ENCODE peak calls at places on chromosomes 7 and 10, in ten cellular contexts. Z is tibial artery, M is breast epithelium, L is K562, X is MM.1S, B is stomach, P is SK-N-SH, A is body of pancreas, Q is endodermal cell, O is IMR-90. K is an unnamed sample. For H3K4me1, the result is how much of the 10 kb centered on the place peaks cover.

GRCh38 chr10:120833222-120833928 is 17.8 kb upstream of the WDR11 start:
- DNase-seq in Z (no peak), M (no peak), L (no peak), X (no peak), B (no peak), P (no peak), A (no peak), Q (no peak), O (no peak), K (no peak)

GRCh38 chr7:100493476-100494264 is 9.9 kb downstream of the NYAP1 start:
- DNase-seq in Z (no peak), M (no peak), L (peak), X (peak), B (peak), P (peak), A (peak), Q (peak), O (no peak), K (no peak)

GRCh38 chr10:10892290-10892875 is 125.3 kb upstream of the CELF2 start:
- DNase-seq in Z (no peak), M (no peak), L (no peak), X (no peak), B (no peak), P (no peak), A (no peak), Q (no peak), O (no peak), K (no peak)

GRCh38 chr7:33965116-33965827 is 59.9 kb downstream of the BMPER start:
- DNase-seq in Z (no peak), M (no peak), L (no peak), X (no peak), B (no peak), P (no peak), A (no peak), Q (no peak), O (peak), K (no peak)

GRCh38 chr10:62071846-62072281 is 170.4 kb downstream of the ARID5B start:
- DNase-seq in Z (no peak), M (no peak), L (no peak), X (no peak), B (no peak), P (no peak), A (no peak), Q (no peak), O (peak), K (no peak)

GRCh38 chr7:16785316-16785715 is 19.5 kb downstream of the AGR2 start:
- DNase-seq in Z (no peak), M (no peak), L (no peak), X (no peak), B (no peak), P (no peak), A (no peak), Q (no peak), O (no peak), K (no peak)

GRCh38 chr10:24957624-24958435 is 5.4 kb upstream of the PRTFDC1 start:
- DNase-seq in Z (no peak), M (no peak), L (no peak), X (no peak), B (no peak), P (no peak), A (no peak), Q (no peak), O (peak), K (no peak)

GRCh38 chr7:142557971-142558582 is 191.2 kb upstream of the PRSS1 start:
- DNase-seq in Z (no peak), M (no peak), L (peak), X (peak), B (no peak), P (peak), A (peak), Q (peak), O (peak), K (peak)

GRCh38 chr7:122018032-122018431 is 126.0 kb downstream of the AASS start:
- DNase-seq in Z (no peak), M (no peak), L (no peak), X (peak), B (no peak), P (no peak), A (no peak), Q (no peak), O (no peak), K (no peak)

GRCh38 chr7:26454180-26454579 is 162.5 kb downstream of the SNX10 start:
- DNase-seq in Z (no peak), M (no peak), L (no peak), X (no peak), B (no peak), P (no peak), A (no peak), Q (no peak), O (no peak), K (no peak)

GRCh38 chr7:85275204-85275603 is 88.3 kb upstream of the SEMA3D start:
- DNase-seq in Z (no peak), M (no peak), L (no peak), X (no peak), B (no peak), P (no peak), A (no peak), Q (no peak), O (no peak), K (no peak)

GRCh38 chr10:10677479-10677878 is 340.2 kb upstream of the CELF2 start:
- DNase-seq in Z (peak), M (no peak), L (no peak), X (peak), B (peak), P (peak), A (peak), Q (peak), O (peak), K (peak)

GRCh38 chr7:102300643-102301211 is 14.1 kb downstream of the SH2B2 start:
- DNase-seq in Z (no peak), M (no peak), L (no peak), X (no peak), B (no peak), P (no peak), A (no peak), Q (peak), O (no peak), K (no peak)

GRCh38 chr7:26958834-26959233 is 94.4 kb upstream of the SKAP2 start:
- DNase-seq in Z (no peak), M (no peak), L (no peak), X (no peak), B (no peak), P (no peak), A (no peak), Q (no peak), O (peak), K (no peak)

GRCh38 chr10:91051834-91052233 is 130.9 kb upstream of the ANKRD1 start:
- DNase-seq in Z (no peak), M (peak), L (no peak), X (no peak), B (no peak), P (no peak), A (no peak), Q (no peak), O (no peak), K (no peak)

GRCh38 chr7:41045556-41046123 is 657.2 kb downstream of the INHBA start:
- DNase-seq in Z (no peak), M (peak), L (no peak), X (no peak), B (peak), P (no peak), A (no peak), Q (peak), O (no peak), K (no peak)

GRCh38 chr10:82942572-82943091 is 1067.6 kb downstream of the NRG3 start:
- DNase-seq in Z (no peak), M (no peak), L (no peak), X (no peak), B (no peak), P (no peak), A (peak), Q (no peak), O (no peak), K (no peak)

GRCh38 chr7:19707240-19707639 is 1.6 kb downstream of the POLR1F start:
- DNase-seq in Z (no peak), M (no peak), L (peak), X (no peak), B (no peak), P (no peak), A (no peak), Q (no peak), O (peak), K (no peak)

GRCh38 chr7:67364441-67365017 is 367.9 kb downstream of the TYW1 start:
- DNase-seq in Z (no peak), M (no peak), L (no peak), X (no peak), B (no peak), P (no peak), A (no peak), Q (peak), O (no peak), K (peak)

GRCh38 chr7:91953618-91954017 is 13.0 kb downstream of the AKAP9 start:
- DNase-seq in Z (no peak), M (no peak), L (peak), X (peak), B (no peak), P (peak), A (no peak), Q (no peak), O (peak), K (peak)

GRCh38 chr10:77253037-77253436 is 384.6 kb downstream of the KCNMA1 start:
- DNase-seq in Z (no peak), M (no peak), L (no peak), X (no peak), B (no peak), P (no peak), A (no peak), Q (no peak), O (no peak), K (peak)

GRCh38 chr10:70579234-70580002 is 23.1 kb downstream of the PRF1 start:
- DNase-seq in Z (peak), M (no peak), L (peak), X (peak), B (no peak), P (no peak), A (no peak), Q (no peak), O (no peak), K (no peak)

GRCh38 chr7:12620371-12620770 is 49.9 kb downstream of the SCIN start:
- DNase-seq in Z (no peak), M (no peak), L (no peak), X (no peak), B (no peak), P (no peak), A (no peak), Q (no peak), O (peak), K (no peak)

GRCh38 chr7:77684030-77684429 is 12.2 kb upstream of the RSBN1L start:
- DNase-seq in Z (peak), M (no peak), L (no peak), X (no peak), B (no peak), P (no peak), A (peak), Q (peak), O (peak), K (no peak)

GRCh38 chr10:17109475-17110207 is 20.0 kb downstream of the CUBN start:
- DNase-seq in Z (no peak), M (no peak), L (no peak), X (no peak), B (no peak), P (no peak), A (no peak), Q (no peak), O (peak), K (peak)

GRCh38 chr7:17380696-17381662 is 82.5 kb downstream of the AHR start:
- DNase-seq in Z (no peak), M (no peak), L (no peak), X (no peak), B (no peak), P (no peak), A (no peak), Q (no peak), O (peak), K (no peak)

GRCh38 chr10:86905429-86905828 is 52.0 kb downstream of the MMRN2 start:
- DNase-seq in Z (no peak), M (no peak), L (no peak), X (no peak), B (no peak), P (no peak), A (no peak), Q (no peak), O (no peak), K (no peak)

GRCh38 chr10:77398986-77399755 is 238.4 kb downstream of the KCNMA1 start:
- DNase-seq in Z (no peak), M (no peak), L (no peak), X (no peak), B (no peak), P (no peak), A (no peak), Q (no peak), O (no peak), K (no peak)

GRCh38 chr10:20369863-20370736 is 527.0 kb downstream of the NEBL start:
- DNase-seq in Z (no peak), M (no peak), L (no peak), X (no peak), B (no peak), P (no peak), A (no peak), Q (peak), O (no peak), K (peak)

GRCh38 chr7:36185732-36186131 is 32.7 kb downstream of the EEPD1 start:
- DNase-seq in Z (no peak), M (no peak), L (no peak), X (no peak), B (no peak), P (no peak), A (no peak), Q (no peak), O (peak), K (no peak)

GRCh38 chr7:36186359-36186758 is 33.3 kb downstream of the EEPD1 start:
- DNase-seq in Z (no peak), M (no peak), L (no peak), X (no peak), B (no peak), P (no peak), A (no peak), Q (no peak), O (peak), K (no peak)

GRCh38 chr7:36188266-36188665 is 35.2 kb downstream of the EEPD1 start:
- DNase-seq in Z (no peak), M (no peak), L (no peak), X (no peak), B (no peak), P (no peak), A (no peak), Q (peak), O (no peak), K (no peak)

GRCh38 chr7:36185092-36185491 is 32.0 kb downstream of the EEPD1 start:
- DNase-seq in Z (no peak), M (no peak), L (no peak), X (no peak), B (no peak), P (no peak), A (no peak), Q (no peak), O (no peak), K (no peak)

DNA sequence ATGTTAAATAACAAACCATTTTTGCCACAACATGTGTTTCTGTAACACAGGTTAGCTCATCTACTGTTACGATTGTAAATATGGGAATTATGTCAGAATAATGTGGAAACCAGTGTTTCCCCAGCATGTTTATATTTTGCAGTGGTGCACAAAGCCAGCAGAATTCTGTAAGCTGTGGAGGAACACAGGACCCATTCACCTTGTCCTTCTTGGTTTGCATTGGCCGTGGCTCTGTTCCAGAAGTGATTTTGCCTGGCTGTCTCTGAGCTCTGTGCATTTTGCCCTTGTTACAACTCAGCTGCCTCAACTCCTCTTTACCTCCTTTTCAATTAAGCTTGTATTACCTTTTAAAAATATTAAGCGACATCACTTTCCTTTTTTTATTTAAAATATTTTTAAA is 33.8 kb downstream of the EEPD1 start:
- DNase-seq in Z (no peak), M (no peak), L (no peak), X (no peak), B (peak), P (no peak), A (no peak), Q (no peak), O (peak), K (no peak)
- H3K4me1 ChIP-seq in Z (under half), M (under half), L (under half), X (under half), B (under half), P (under half), A (under half), Q (under half), O (under half), K (under half)

DNA sequence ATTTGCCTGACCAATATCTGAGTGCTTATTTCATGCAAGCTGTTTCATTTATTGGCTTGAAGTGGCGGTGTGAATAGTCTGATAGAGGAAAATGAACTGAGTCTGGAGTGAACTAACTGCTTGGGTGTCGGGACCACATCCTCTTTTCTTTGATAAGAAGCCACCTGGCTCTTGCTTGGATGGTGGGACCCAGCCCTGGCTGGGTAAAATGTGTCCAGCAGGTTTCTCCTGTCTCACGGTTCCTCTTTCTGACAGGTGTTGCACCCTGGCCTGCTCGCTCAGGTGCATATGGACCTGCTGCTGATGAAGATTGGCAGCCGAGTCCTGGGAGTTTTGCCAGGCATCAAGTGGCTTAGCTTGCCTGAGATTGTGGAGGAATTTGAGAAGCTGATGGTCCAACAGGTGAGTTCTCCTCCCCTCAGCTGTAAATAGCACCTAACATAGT is 1.6 kb downstream of the ADCK2 start:
- DNase-seq in Z (peak), M (no peak), L (no peak), X (peak), B (peak), P (no peak), A (peak), Q (no peak), O (no peak), K (no peak)
- H3K4me3 ChIP-seq in Z (peak), M (no peak), L (no peak), X (peak), B (peak), P (peak), A (no peak), Q (no peak), O (no peak), K (no peak)

GRCh38 chr10:63703113-63703670 is 182.0 kb downstream of the REEP3 start:
- DNase-seq in Z (no peak), M (no peak), L (no peak), X (no peak), B (no peak), P (no peak), A (peak), Q (no peak), O (peak), K (no peak)
- H3K4me1 ChIP-seq in Z (under half), M (under half), L (under half), X (under half), B (under half), P (half or more), A (half or more), Q (under half), O (under half), K (under half)

DNA sequence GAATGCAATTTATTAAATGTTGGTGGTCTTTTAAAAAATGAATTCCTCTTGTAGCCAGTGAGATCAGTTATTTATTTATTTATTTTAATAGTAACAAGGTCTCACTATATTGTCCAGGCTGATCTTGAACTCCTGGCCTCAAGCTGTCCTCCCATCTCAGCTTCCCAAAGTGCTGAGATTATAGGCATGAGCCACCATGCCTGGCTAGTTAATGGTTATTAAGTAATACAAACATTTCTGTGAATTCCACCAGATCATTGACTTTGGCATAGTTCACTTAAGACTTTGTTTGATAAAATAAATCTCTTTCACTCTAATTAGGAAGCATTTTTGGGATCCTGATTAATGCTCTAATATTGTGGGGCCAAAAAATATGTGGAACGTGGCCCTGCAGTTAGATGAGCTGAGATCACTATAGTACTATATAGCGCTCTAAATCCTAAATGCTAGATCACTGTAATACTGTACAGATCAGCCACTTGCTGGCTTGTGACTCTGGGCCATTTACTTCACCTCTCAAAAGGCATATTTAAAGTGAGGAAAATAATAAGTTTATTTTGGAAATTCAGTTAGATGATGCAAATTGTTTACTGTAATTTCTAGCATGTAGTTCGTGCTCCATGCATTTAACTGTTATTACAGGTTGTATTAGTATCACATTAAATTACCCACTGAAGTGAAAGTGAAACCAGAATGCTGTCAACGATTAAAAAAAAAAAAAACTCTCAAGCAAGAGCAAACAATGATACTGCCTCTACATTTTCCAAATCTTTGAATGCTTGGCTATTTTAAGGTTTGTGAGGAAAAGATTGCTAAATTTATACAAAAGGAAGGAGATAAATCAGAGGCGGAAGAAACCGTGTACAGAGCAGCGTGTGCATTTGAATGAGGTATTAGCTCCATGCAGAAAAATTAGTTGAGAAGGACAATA is 15.9 kb upstream of the FAS start:
- DNase-seq in Z (no peak), M (no peak), L (no peak), X (peak), B (no peak), P (no peak), A (no peak), Q (no peak), O (peak), K (no peak)
- H3K4me3 ChIP-seq in Z (peak), M (peak), L (peak), X (peak), B (peak), P (peak), A (no peak), Q (no peak), O (peak), K (peak)